ENCODE peak calls at places on chromosomes 11 and 22, in seven cellular contexts. L, X, E, R, J, P and H are unnamed samples.
A peak's percentile ranks its signal among the peaks of the same experiment; 100 is the strongest.

GRCh38 chr11:119115484-119116234 is 5.7 kb upstream of the HINFP start:
- DNase-seq in L (peak; percentile 64), X (no peak), E (no peak), R (no peak), J (no peak), P (peak; percentile 81), H (peak; percentile 89)

GRCh38 chr22:36833073-36833472 is 16.2 kb upstream of the PVALB start:
- DNase-seq in L (no peak), X (no peak), E (no peak), R (no peak), J (no peak), P (no peak), H (no peak)

GRCh38 chr11:131591051-131591461 is 220.6 kb downstream of the NTM start:
- DNase-seq in L (no peak), X (no peak), E (no peak), R (no peak), J (no peak), P (no peak), H (no peak)

GRCh38 chr11:133712235-133712634 is 133.1 kb downstream of the SPATA19 start:
- DNase-seq in L (no peak), X (no peak), E (no peak), R (no peak), J (no peak), P (no peak), H (no peak)

GRCh38 chr11:67468509-67468834 is 579 bp downstream of the TMEM134 start:
- DNase-seq in L (no peak), X (no peak), E (no peak), R (no peak), J (no peak), P (no peak), H (no peak)

GRCh38 chr11:65551572-65552398 is 6.4 kb downstream of the LTBP3 start:
- DNase-seq in L (peak; percentile 49), X (no peak), E (no peak), R (peak; percentile 52), J (peak; percentile 22), P (peak; percentile 83), H (no peak)

GRCh38 chr11:91846002-91846401 is 378.6 kb upstream of the FAT3 start:
- DNase-seq in L (no peak), X (no peak), E (no peak), R (no peak), J (no peak), P (no peak), H (no peak)

GRCh38 chr22:37060801-37061610 is 9.5 kb downstream of the KCTD17 start:
- DNase-seq in L (no peak), X (no peak), E (no peak), R (no peak), J (no peak), P (peak; percentile 69), H (no peak)

GRCh38 chr11:8988329-8989234 is 15.2 kb downstream of the NRIP3 start:
- DNase-seq in L (no peak), X (no peak), E (no peak), R (peak; percentile 40), J (peak; percentile 65), P (no peak), H (no peak)